ENCODE peak calls at places on chromosomes 16 and 17, in six cellular contexts. L, G, J, M, Z and P are unnamed samples.

GRCh38 chr17:2707721-2708584 is 3.6 kb downstream of the CLUH start:
- DNase-seq in J (no peak), M (no peak), L (peak; percentile 83), G (no peak), Z (peak; percentile 84), P (peak; percentile 95)

GRCh38 chr16:71426069-71426879 is 15.6 kb downstream of the TLE7 start:
- DNase-seq in M (no peak), J (no peak), G (peak; percentile 40), L (no peak), Z (no peak), P (peak; percentile 97)

GRCh38 chr17:64277831-64278562 is 14.9 kb upstream of the TEX2 start:
- DNase-seq in J (no peak), M (no peak), Z (no peak), L (no peak), G (no peak), P (no peak)

GRCh38 chr16:2786061-2786825 is 1.1 kb downstream of the PRSS33 start:
- DNase-seq in G (no peak), M (no peak), L (no peak), Z (no peak), J (no peak), P (peak; percentile 79)

GRCh38 chr16:11032922-11033291 is 88.5 kb downstream of the CLEC16A start:
- DNase-seq in L (no peak), M (no peak), J (no peak), Z (peak; percentile 40), G (peak; percentile 57), P (no peak)

GRCh38 chr16:69909043-69909442 is 42.1 kb upstream of the CLEC18A start:
- DNase-seq in J (no peak), L (no peak), Z (no peak), M (no peak), G (no peak), P (no peak)

GRCh38 chr16:85556456-85557082 is 56.6 kb upstream of the GSE1 start:
- DNase-seq in Z (no peak), M (no peak), L (peak; percentile 60), G (peak; percentile 67), J (peak; percentile 48), P (peak; percentile 92)

GRCh38 chr16:75095204-75095621 is 21.4 kb downstream of the LDHD start:
- DNase-seq in J (no peak), G (no peak), L (no peak), M (no peak), Z (no peak), P (no peak)

GRCh38 chr16:24670623-24671454 is 58.6 kb upstream of the TNRC6A start:
- DNase-seq in J (no peak), G (peak; percentile 87), Z (peak; percentile 64), L (peak; percentile 55), M (peak; percentile 93), P (peak; percentile 92)

GRCh38 chr16:68470461-68471150 is 22.3 kb upstream of the SMPD3 start:
- DNase-seq in L (no peak), J (no peak), M (no peak), G (no peak), Z (peak; percentile 28), P (peak; percentile 37)

GRCh38 chr17:34760931-34761500 is 181.6 kb downstream of the TMEM132E start:
- DNase-seq in Z (no peak), M (no peak), L (no peak), J (no peak), G (no peak), P (no peak)

GRCh38 chr17:46270032-46270431 is 24.9 kb upstream of the LRRC37A start:
- DNase-seq in M (no peak), Z (no peak), G (no peak), L (no peak), J (no peak), P (peak; percentile 11)

GRCh38 chr16:82011199-82011641 is at the start of gene SDR42E1:
- DNase-seq in J (peak; percentile 54), L (no peak), G (no peak), Z (no peak), M (no peak), P (peak; percentile 62)

GRCh38 chr16:53817117-53817516 is 113.2 kb downstream of the FTO start:
- DNase-seq in G (peak; percentile 95), L (no peak), J (no peak), Z (no peak), M (no peak), P (no peak)

GRCh38 chr16:66578596-66579531 is at the start of gene CMTM2:
- DNase-seq in J (no peak), M (peak; percentile 89), Z (no peak), G (no peak), L (no peak), P (no peak)

GRCh38 chr16:79691001-79691400 is 90.5 kb upstream of the MAF start:
- DNase-seq in Z (no peak), J (no peak), L (no peak), M (no peak), G (no peak), P (no peak)

GRCh38 chr17:77884019-77884418 is 74.5 kb upstream of the TNRC6C start:
- DNase-seq in G (no peak), Z (no peak), L (peak; percentile 45), M (no peak), J (no peak), P (no peak)

GRCh38 chr17:59757881-59758385 is 50.5 kb downstream of the VMP1 start:
- DNase-seq in G (no peak), L (no peak), M (no peak), J (no peak), Z (no peak), P (no peak)

GRCh38 chr17:49031965-49032928 is 35.1 kb downstream of the IGF2BP1 start:
- DNase-seq in L (no peak), Z (no peak), J (peak; percentile 3), M (no peak), G (peak; percentile 91), P (peak; percentile 95)

GRCh38 chr17:71919896-71920295 is 200.9 kb upstream of the SOX9 start:
- DNase-seq in L (no peak), M (no peak), G (no peak), J (no peak), Z (no peak), P (no peak)

GRCh38 chr16:78127130-78127529 is 27.7 kb downstream of the WWOX start:
- DNase-seq in M (no peak), J (no peak), G (peak; percentile 73), Z (no peak), L (no peak), P (peak; percentile 34)

GRCh38 chr16:55116165-55116894 is 185.7 kb downstream of the IRX5 start:
- DNase-seq in G (peak; percentile 78), M (no peak), L (no peak), J (no peak), Z (no peak), P (peak; percentile 96)

GRCh38 chr16:15502041-15502725 is 67.8 kb downstream of the BMERB1 start:
- DNase-seq in M (no peak), L (no peak), J (no peak), Z (no peak), G (peak; percentile 91), P (peak; percentile 96)

GRCh38 chr16:12538667-12539081 is 265.0 kb downstream of the CPPED1 start:
- DNase-seq in M (no peak), L (no peak), G (no peak), J (no peak), Z (no peak), P (no peak)

GRCh38 chr17:1511756-1512321 is 4.6 kb downstream of the INPP5K start:
- DNase-seq in Z (no peak), L (no peak), M (no peak), G (peak; percentile 77), J (no peak), P (peak; percentile 83)
- H3K4me1 ChIP-seq in Z (peaks cover 95% of the 10 kb centered on the region), L (peaks cover 89% of the 10 kb centered on the region), M (peaks cover 70% of the 10 kb centered on the region), G (peaks cover 31% of the 10 kb centered on the region), J (peaks cover 20% of the 10 kb centered on the region), P (peaks cover 13% of the 10 kb centered on the region)

GRCh38 chr17:50864747-50865059 is 1.5 kb downstream of the TOB1 start:
- DNase-seq in J (no peak), M (no peak), L (no peak), Z (no peak), G (no peak), P (no peak)

GRCh38 chr17:50865060-50865867 is 890 bp downstream of the TOB1 start:
- DNase-seq in J (peak; percentile 40), L (peak; percentile 72), Z (peak; percentile 64), M (peak; percentile 92), G (peak; percentile 73), P (peak; percentile 72)

GRCh38 chr17:50863931-50864330 is 2.2 kb downstream of the TOB1 start:
- DNase-seq in L (no peak), M (no peak), J (no peak), Z (no peak), G (no peak), P (no peak)

GRCh38 chr17:50861822-50862528 is 4.2 kb downstream of the TOB1 start:
- DNase-seq in G (peak; percentile 52), J (no peak), M (no peak), L (no peak), Z (no peak), P (no peak)

DNA sequence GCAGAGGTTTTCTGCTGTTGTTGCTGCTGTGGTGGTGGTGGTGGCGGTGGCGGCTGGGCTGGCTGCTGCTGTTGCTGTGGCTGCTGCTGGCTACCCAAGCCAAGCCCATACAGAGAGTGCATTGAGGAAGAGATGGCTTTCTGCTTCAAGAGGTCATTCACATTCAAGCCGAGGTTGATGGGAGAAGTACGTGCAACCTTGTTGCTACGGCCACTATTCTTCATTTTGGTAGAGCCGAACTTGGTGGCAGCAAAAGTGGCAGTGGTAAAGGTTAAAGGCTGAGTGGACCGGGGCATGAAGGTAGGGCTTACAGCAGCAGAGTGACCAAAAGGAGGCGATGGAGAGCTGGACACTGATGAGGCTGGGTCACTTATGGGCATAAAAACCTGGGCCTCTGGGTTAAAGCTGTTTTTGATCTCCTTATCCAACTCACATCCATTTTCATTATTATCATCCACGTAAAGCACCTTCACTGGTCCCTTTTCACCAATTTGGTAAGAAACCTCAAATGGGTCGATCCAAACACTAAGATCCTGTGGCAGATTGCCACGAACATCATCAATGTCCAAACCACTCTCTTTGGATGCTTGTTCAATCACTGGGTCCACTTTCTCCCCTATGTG is 2.8 kb downstream of the TOB1 start:
- DNase-seq in L (no peak), Z (no peak), G (peak; percentile 54), M (peak; percentile 90), J (no peak), P (no peak)
- H3K4me3 ChIP-seq in L (peak overlapping the region; percentile 93), Z (peak overlapping the region; percentile 94), G (peak overlapping the region; percentile 92), M (peak overlapping the region; percentile 98), J (peak overlapping the region; percentile 40), P (peak overlapping the region; percentile 10)

GRCh38 chr17:9024497-9024896 is 3.2 kb downstream of the NTN1 start:
- DNase-seq in G (no peak), J (no peak), M (no peak), L (no peak), Z (no peak), P (peak; percentile 73)

GRCh38 chr17:9021985-9022552 is 759 bp downstream of the NTN1 start:
- DNase-seq in L (peak; percentile 48), J (no peak), Z (peak; percentile 45), G (peak; percentile 39), M (no peak), P (peak; percentile 85)

GRCh38 chr17:9023389-9024210 is 2.3 kb downstream of the NTN1 start:
- DNase-seq in G (no peak), J (no peak), M (no peak), L (no peak), Z (no peak), P (peak; percentile 68)

GRCh38 chr17:9021158-9021984 is at the start of gene NTN1:
- DNase-seq in Z (peak; percentile 59), L (peak; percentile 57), M (no peak), J (peak; percentile 21), G (peak; percentile 77), P (peak; percentile 92)

GRCh38 chr17:9022553-9023388 is 1.5 kb downstream of the NTN1 start:
- DNase-seq in J (no peak), G (no peak), L (peak; percentile 39), M (no peak), Z (peak; percentile 18), P (peak; percentile 74)
- H3K27me3 ChIP-seq in J (peaks cover 28% of the 10 kb centered on the region), G (peaks cover 34% of the 10 kb centered on the region), L (peaks cover 91% of the 10 kb centered on the region), M (no peaks in the 10 kb centered on the region), Z (peaks cover 73% of the 10 kb centered on the region), P (peaks cover 43% of the 10 kb centered on the region)

GRCh38 chr16:27232061-27232841 is 28.9 kb downstream of the KDM8 start:
- DNase-seq in M (no peak), L (no peak), J (no peak), Z (no peak), G (no peak), P (peak; percentile 34)
- H3K4me1 ChIP-seq in M (peaks cover 50% of the 10 kb centered on the region), L (peaks cover 39% of the 10 kb centered on the region), J (peaks cover 85% of the 10 kb centered on the region), Z (peaks cover 57% of the 10 kb centered on the region), G (peaks cover 11% of the 10 kb centered on the region), P (peaks cover 18% of the 10 kb centered on the region)